ENCODE peak calls at places on chromosomes 11 and 22, in seven cellular contexts. Q, C, A, R, L, T and P are unnamed samples.

GRCh38 chr11:122758974-122759373 is 79.3 kb upstream of the CRTAM start:
- DNase-seq in C (no peak), A (no peak), R (no peak), L (no peak), T (no peak), Q (peak; percentile 77), P (no peak)

GRCh38 chr11:87971354-87971753 is 203.9 kb downstream of the RAB38 start:
- DNase-seq in L (no peak), Q (no peak), A (no peak), C (no peak), T (no peak), R (no peak), P (no peak)

GRCh38 chr11:126926376-126926791 is 74.2 kb downstream of the KIRREL3 start:
- DNase-seq in A (no peak), C (no peak), L (no peak), Q (peak; percentile 55), T (no peak), R (peak; percentile 20), P (peak; percentile 6)

GRCh38 chr11:95134491-95134890 is 44.8 kb downstream of the ENDOD1 start:
- DNase-seq in L (no peak), T (no peak), C (peak; percentile 62), Q (peak; percentile 44), R (no peak), A (no peak), P (no peak)

GRCh38 chr22:45218974-45219373 is 21.7 kb downstream of the KIAA0930 start:
- DNase-seq in L (no peak), A (no peak), R (no peak), C (no peak), T (no peak), Q (no peak), P (no peak)

GRCh38 chr11:3735827-3736226 is 61.5 kb downstream of the NUP98 start:
- DNase-seq in Q (peak; percentile 9), A (no peak), L (no peak), C (peak; percentile 29), T (no peak), R (no peak), P (no peak)

GRCh38 chr11:67276821-67277230 is 10.6 kb downstream of the GRK2 start:
- DNase-seq in T (no peak), R (peak; percentile 71), Q (peak; percentile 29), A (no peak), L (peak; percentile 68), C (no peak), P (peak; percentile 82)

GRCh38 chr11:33652930-33653329 is 47.7 kb downstream of the C11orf91 start:
- DNase-seq in C (no peak), L (no peak), A (no peak), Q (no peak), T (no peak), R (no peak), P (no peak)

GRCh38 chr11:129457321-129457720 is 81.7 kb downstream of the BARX2 start:
- DNase-seq in T (no peak), A (no peak), L (no peak), C (no peak), Q (no peak), R (no peak), P (no peak)

GRCh38 chr11:61781585-61781984 is 10.8 kb downstream of the TMEM258 start:
- DNase-seq in T (no peak), C (no peak), R (no peak), Q (no peak), A (no peak), L (no peak), P (no peak)